ENCODE peak calls at places on chromosomes 3 and 15, in nine cellular contexts. L is chondrocyte; D is epithelial cell of prostate; V is stimulated activated CD4-positive, alpha-beta T cell treated with anti-CD3 and anti-CD28 coated beads, Interleukin-1b, Interleukin-23, amount 100 ng/mL, for 24 hours; A is GM13977; Z is activated CD8-positive, alpha-beta T cell treated with anti-CD3 and anti-CD28 coated beads for 36 hours; I is H7; H is activated T-helper 9 cell treated with anti-CD3 and anti-CD28 coated beads, Interleukin-2, amount 50 U/mL, for 16 hours; U is substantia nigra. T is an unnamed sample.
A peak's percentile ranks its signal among the peaks of the same experiment; 100 is the strongest.

GRCh38 chr3:127011270-127011992 is 28.5 kb downstream of the PLXNA1 start:
- DNase-seq in V (no peak), H (no peak), A (no peak), I (no peak), D (no peak), U (no peak), L (no peak), Z (no peak), T (no peak)

GRCh38 chr3:51773529-51773928 is 5.5 kb downstream of the IQCF6 start:
- DNase-seq in I (no peak), L (no peak), Z (no peak), V (no peak), H (no peak), D (no peak), U (no peak), A (no peak), T (no peak)

GRCh38 chr3:166243511-166243910 is 406.3 kb upstream of the BCHE start:
- DNase-seq in L (no peak), I (no peak), Z (no peak), A (no peak), H (no peak), D (no peak), V (no peak), U (no peak), T (no peak)

GRCh38 chr3:185744997-185745843 is 79.6 kb downstream of the IGF2BP2 start:
- DNase-seq in A (peak; percentile 32), D (peak; percentile 85), Z (no peak), H (no peak), I (no peak), U (no peak), L (no peak), V (no peak), T (no peak)

GRCh38 chr3:48369685-48370329 is 2.2 kb upstream of the FBXW12 start:
- DNase-seq in D (no peak), V (no peak), L (no peak), U (no peak), Z (no peak), H (no peak), A (no peak), I (no peak), T (no peak)

GRCh38 chr3:23992051-23992628 is 47.1 kb downstream of the NR1D2 start:
- DNase-seq in Z (no peak), A (no peak), L (no peak), V (no peak), I (no peak), H (no peak), D (no peak), U (no peak), T (no peak)

GRCh38 chr15:57422113-57422754 is 45.9 kb downstream of the CGNL1 start:
- DNase-seq in D (no peak), I (no peak), A (no peak), Z (no peak), H (no peak), V (no peak), L (no peak), U (no peak), T (peak; percentile 22)

GRCh38 chr3:120496278-120496975 is 45.6 kb upstream of the FSTL1 start:
- DNase-seq in V (no peak), D (peak; percentile 45), Z (no peak), U (no peak), L (no peak), I (no peak), A (no peak), H (no peak), T (no peak)

GRCh38 chr15:28105793-28106192 is 6.7 kb upstream of the OCA2 start:
- DNase-seq in U (no peak), I (no peak), D (no peak), V (no peak), L (no peak), Z (no peak), A (no peak), H (no peak), T (no peak)

GRCh38 chr3:45986303-45986982 is 9.2 kb downstream of the FYCO1 start:
- DNase-seq in L (no peak), A (no peak), V (no peak), Z (no peak), U (no peak), H (no peak), I (no peak), D (peak; percentile 52), T (no peak)

GRCh38 chr15:59838900-59839299 is 149.8 kb upstream of the BNIP2 start:
- DNase-seq in V (no peak), I (no peak), Z (peak; percentile 4), L (no peak), D (no peak), H (no peak), A (no peak), U (no peak), T (no peak)

GRCh38 chr3:197499427-197499826 is 56.3 kb downstream of the BDH1 start:
- DNase-seq in L (no peak), Z (no peak), V (no peak), I (no peak), D (peak; percentile 84), A (peak; percentile 62), H (no peak), U (no peak), T (no peak)

GRCh38 chr15:64917211-64917610 is 5.5 kb downstream of the ANKDD1A start:
- DNase-seq in L (no peak), V (no peak), A (no peak), U (no peak), I (peak; percentile 45), D (no peak), Z (no peak), H (no peak), T (no peak)

T was measured in GM18507.